ENCODE peak calls at places on chromosomes 6 and 20, in ten cellular contexts. O, R, V, I, H, E, M, F, K and U are unnamed samples.
A peak's percentile ranks its signal among the peaks of the same experiment; 100 is the strongest.

GRCh38 chr6:133240511-133241087 is 558 bp upstream of the EYA4 start:
- DNase-seq in O (peak; percentile 70), R (no peak), V (peak; percentile 73), I (no peak), H (no peak), E (peak; percentile 35), M (no peak), F (no peak), K (no peak), U (no peak)

GRCh38 chr20:38680492-38681118 is 43.7 kb upstream of the SLC32A1 start:
- DNase-seq in O (no peak), R (peak; percentile 57), V (no peak), I (no peak), H (no peak), E (no peak), M (no peak), F (no peak), K (no peak), U (no peak)

GRCh38 chr6:7697432-7697819 is 28.5 kb upstream of the BMP6 start:
- DNase-seq in O (no peak), R (no peak), V (peak; percentile 23), I (no peak), H (no peak), E (no peak), M (no peak), F (no peak), K (no peak), U (no peak)

GRCh38 chr20:32982617-32983458 is 21.4 kb downstream of the SUN5 start:
- DNase-seq in O (peak; percentile 76), R (peak; percentile 16), V (peak; percentile 22), I (no peak), H (no peak), E (peak; percentile 48), M (no peak), F (no peak), K (no peak), U (no peak)

GRCh38 chr6:104789770-104790190 is 69.9 kb downstream of the HACE1 start:
- DNase-seq in O (no peak), R (peak; percentile 53), V (peak; percentile 27), I (no peak), H (no peak), E (no peak), M (no peak), F (no peak), K (no peak), U (peak; percentile 49)

GRCh38 chr6:34393191-34393967 is 910 bp upstream of the NUDT3 start:
- DNase-seq in O (no peak), R (no peak), V (no peak), I (no peak), H (no peak), E (no peak), M (peak; percentile 7), F (no peak), K (no peak), U (peak; percentile 82)

GRCh38 chr6:26556263-26557070 is 18.3 kb downstream of the HMGN4 start:
- DNase-seq in O (no peak), R (peak; percentile 75), V (peak; percentile 95), I (no peak), H (no peak), E (peak; percentile 46), M (no peak), F (no peak), K (no peak), U (peak; percentile 46)

GRCh38 chr20:51862796-51863195 is 60.5 kb upstream of the SALL4 start:
- DNase-seq in O (no peak), R (no peak), V (peak; percentile 33), I (no peak), H (no peak), E (no peak), M (no peak), F (no peak), K (no peak), U (no peak)

GRCh38 chr6:148343383-148343782 is 745 bp downstream of the SASH1 start:
- DNase-seq in O (no peak), R (peak; percentile 21), V (no peak), I (no peak), H (no peak), E (no peak), M (no peak), F (no peak), K (no peak), U (no peak)

GRCh38 chr6:40882321-40882720 is 156.7 kb downstream of the UNC5CL start:
- DNase-seq in O (no peak), R (peak; percentile 11), V (no peak), I (no peak), H (no peak), E (no peak), M (no peak), F (no peak), K (no peak), U (no peak)

GRCh38 chr6:42316390-42316970 is 98.8 kb upstream of the MRPS10 start:
- DNase-seq in O (no peak), R (peak; percentile 45), V (peak; percentile 89), I (no peak), H (no peak), E (no peak), M (no peak), F (no peak), K (peak; percentile 54), U (peak; percentile 84)

GRCh38 chr6:168102093-168102985 is 23.3 kb upstream of the FRMD1 start:
- DNase-seq in O (peak; percentile 51), R (no peak), V (no peak), I (no peak), H (no peak), E (peak; percentile 2), M (no peak), F (no peak), K (peak; percentile 35), U (no peak)

GRCh38 chr6:110875548-110876169 is 1.1 kb downstream of the AMD1 start:
- DNase-seq in O (peak; percentile 90), R (peak; percentile 66), V (peak; percentile 56), I (peak; percentile 48), H (peak; percentile 64), E (peak; percentile 48), M (peak; percentile 33), F (peak; percentile 70), K (peak; percentile 75), U (no peak)

GRCh38 chr6:101613556-101613955 is 220.0 kb downstream of the GRIK2 start:
- DNase-seq in O (no peak), R (no peak), V (no peak), I (no peak), H (no peak), E (no peak), M (no peak), F (no peak), K (no peak), U (no peak)

GRCh38 chr20:62266340-62266739 is 28.0 kb downstream of the OSBPL2 start:
- DNase-seq in O (no peak), R (no peak), V (no peak), I (no peak), H (no peak), E (no peak), M (no peak), F (no peak), K (no peak), U (no peak)

GRCh38 chr20:48614593-48615274 is 213.1 kb downstream of the PREX1 start:
- DNase-seq in O (peak; percentile 26), R (peak; percentile 52), V (no peak), I (no peak), H (no peak), E (no peak), M (no peak), F (no peak), K (peak; percentile 42), U (no peak)

GRCh38 chr6:22899446-22899845 is 330.1 kb downstream of the HDGFL1 start:
- DNase-seq in O (no peak), R (peak; percentile 59), V (no peak), I (no peak), H (no peak), E (no peak), M (no peak), F (no peak), K (no peak), U (no peak)

GRCh38 chr20:58713801-58714339 is 21.3 kb downstream of the NPEPL1 start:
- DNase-seq in O (peak; percentile 73), R (no peak), V (no peak), I (no peak), H (no peak), E (peak; percentile 7), M (no peak), F (no peak), K (no peak), U (no peak)

GRCh38 chr6:56314683-56315523 is 67.5 kb upstream of the COL21A1 start:
- DNase-seq in O (no peak), R (peak; percentile 65), V (peak; percentile 61), I (no peak), H (no peak), E (no peak), M (no peak), F (no peak), K (no peak), U (no peak)

GRCh38 chr6:103937389-103937788 is 922.3 kb downstream of the HACE1 start:
- DNase-seq in O (no peak), R (no peak), V (no peak), I (no peak), H (no peak), E (no peak), M (no peak), F (no peak), K (no peak), U (no peak)

GRCh38 chr6:2563635-2564034 is 187.1 kb downstream of the MYLK4 start:
- DNase-seq in O (no peak), R (no peak), V (peak; percentile 78), I (no peak), H (no peak), E (no peak), M (no peak), F (no peak), K (no peak), U (no peak)

GRCh38 chr20:41566896-41567527 is 51.2 kb downstream of the CHD6 start:
- DNase-seq in O (no peak), R (no peak), V (no peak), I (no peak), H (no peak), E (no peak), M (no peak), F (no peak), K (no peak), U (no peak)